ENCODE peak calls at places on chromosome 11, in five cellular contexts. One of them, this sample, is unnamed.
A peak's percentile ranks its signal among the peaks of the same experiment; 100 is the strongest.

GRCh38 chr11:123404626-123405025 is 25.4 kb upstream of the GRAMD1B start:
- DNase-seq in OCI-LY7: no peak
- DNase-seq in A172: no peak
- DNase-seq in activated CD4-positive, CD25-positive, alpha-beta regulatory T cell treated with anti-CD3 and anti-CD28 coated beads, Interleukin-2, amount 50 U/mL, for 16 hours: no peak
- DNase-seq in lower lobe of right lung: no peak
- DNase-seq in this sample: no peak

GRCh38 chr11:78564037-78564888 is 10.4 kb downstream of the NARS2 start:
- DNase-seq in lower lobe of right lung: no peak
- DNase-seq in A172: peak; percentile 72
- DNase-seq in OCI-LY7: peak; percentile 73
- DNase-seq in activated CD4-positive, CD25-positive, alpha-beta regulatory T cell treated with anti-CD3 and anti-CD28 coated beads, Interleukin-2, amount 50 U/mL, for 16 hours: peak; percentile 14
- DNase-seq in this sample: peak; percentile 73

GRCh38 chr11:45216901-45217300 is 69.2 kb downstream of the SYT13 start:
- DNase-seq in lower lobe of right lung: no peak
- DNase-seq in A172: no peak
- DNase-seq in activated CD4-positive, CD25-positive, alpha-beta regulatory T cell treated with anti-CD3 and anti-CD28 coated beads, Interleukin-2, amount 50 U/mL, for 16 hours: no peak
- DNase-seq in OCI-LY7: no peak
- DNase-seq in this sample: no peak

GRCh38 chr11:10293423-10294288 is at the start of gene SBF2:
- DNase-seq in OCI-LY7: peak; percentile 87
- DNase-seq in lower lobe of right lung: peak; percentile 89
- DNase-seq in A172: peak; percentile 93
- DNase-seq in activated CD4-positive, CD25-positive, alpha-beta regulatory T cell treated with anti-CD3 and anti-CD28 coated beads, Interleukin-2, amount 50 U/mL, for 16 hours: peak; percentile 41
- DNase-seq in this sample: peak; percentile 97

GRCh38 chr11:18014876-18015275 is 2.0 kb upstream of the SERGEF start:
- DNase-seq in activated CD4-positive, CD25-positive, alpha-beta regulatory T cell treated with anti-CD3 and anti-CD28 coated beads, Interleukin-2, amount 50 U/mL, for 16 hours: no peak
- DNase-seq in lower lobe of right lung: no peak
- DNase-seq in OCI-LY7: no peak
- DNase-seq in A172: no peak
- DNase-seq in this sample: no peak

GRCh38 chr11:114315749-114316368 is 19.7 kb downstream of the NNMT start:
- DNase-seq in OCI-LY7: no peak
- DNase-seq in A172: no peak
- DNase-seq in activated CD4-positive, CD25-positive, alpha-beta regulatory T cell treated with anti-CD3 and anti-CD28 coated beads, Interleukin-2, amount 50 U/mL, for 16 hours: no peak
- DNase-seq in lower lobe of right lung: peak; percentile 54
- DNase-seq in this sample: no peak

GRCh38 chr11:61369372-61370348 is 7.5 kb downstream of the TMEM138 start:
- DNase-seq in activated CD4-positive, CD25-positive, alpha-beta regulatory T cell treated with anti-CD3 and anti-CD28 coated beads, Interleukin-2, amount 50 U/mL, for 16 hours: no peak
- DNase-seq in lower lobe of right lung: no peak
- DNase-seq in A172: no peak
- DNase-seq in OCI-LY7: no peak
- DNase-seq in this sample: no peak

GRCh38 chr11:85809191-85809590 is 1.8 kb downstream of the SYTL2 start:
- DNase-seq in A172: no peak
- DNase-seq in OCI-LY7: peak; percentile 68
- DNase-seq in activated CD4-positive, CD25-positive, alpha-beta regulatory T cell treated with anti-CD3 and anti-CD28 coated beads, Interleukin-2, amount 50 U/mL, for 16 hours: no peak
- DNase-seq in lower lobe of right lung: no peak
- DNase-seq in this sample: no peak

GRCh38 chr11:78216571-78217287 is 28.0 kb downstream of the USP35 start:
- DNase-seq in activated CD4-positive, CD25-positive, alpha-beta regulatory T cell treated with anti-CD3 and anti-CD28 coated beads, Interleukin-2, amount 50 U/mL, for 16 hours: no peak
- DNase-seq in OCI-LY7: no peak
- DNase-seq in A172: peak; percentile 37
- DNase-seq in lower lobe of right lung: no peak
- DNase-seq in this sample: no peak

GRCh38 chr11:105719073-105719846 is 109.4 kb downstream of the GRIA4 start:
- DNase-seq in activated CD4-positive, CD25-positive, alpha-beta regulatory T cell treated with anti-CD3 and anti-CD28 coated beads, Interleukin-2, amount 50 U/mL, for 16 hours: no peak
- DNase-seq in OCI-LY7: no peak
- DNase-seq in lower lobe of right lung: no peak
- DNase-seq in A172: peak; percentile 75
- DNase-seq in this sample: peak; percentile 72

GRCh38 chr11:873723-874122 is 31.1 kb downstream of the TSPAN4 start:
- DNase-seq in A172: no peak
- DNase-seq in lower lobe of right lung: no peak
- DNase-seq in activated CD4-positive, CD25-positive, alpha-beta regulatory T cell treated with anti-CD3 and anti-CD28 coated beads, Interleukin-2, amount 50 U/mL, for 16 hours: no peak
- DNase-seq in OCI-LY7: no peak
- DNase-seq in this sample: no peak

GRCh38 chr11:75334976-75335375 is 16.5 kb downstream of the ARRB1 start:
- DNase-seq in activated CD4-positive, CD25-positive, alpha-beta regulatory T cell treated with anti-CD3 and anti-CD28 coated beads, Interleukin-2, amount 50 U/mL, for 16 hours: no peak
- DNase-seq in OCI-LY7: no peak
- DNase-seq in lower lobe of right lung: no peak
- DNase-seq in A172: no peak
- DNase-seq in this sample: no peak

GRCh38 chr11:45543808-45544422 is 121.5 kb downstream of the CHST1 start:
- DNase-seq in lower lobe of right lung: no peak
- DNase-seq in A172: peak; percentile 7
- DNase-seq in activated CD4-positive, CD25-positive, alpha-beta regulatory T cell treated with anti-CD3 and anti-CD28 coated beads, Interleukin-2, amount 50 U/mL, for 16 hours: no peak
- DNase-seq in OCI-LY7: peak; percentile 2
- DNase-seq in this sample: peak; percentile 16

GRCh38 chr11:2806351-2807058 is 79.1 kb downstream of the CDKN1C start:
- DNase-seq in A172: no peak
- DNase-seq in OCI-LY7: no peak
- DNase-seq in activated CD4-positive, CD25-positive, alpha-beta regulatory T cell treated with anti-CD3 and anti-CD28 coated beads, Interleukin-2, amount 50 U/mL, for 16 hours: no peak
- DNase-seq in lower lobe of right lung: peak; percentile 46
- DNase-seq in this sample: no peak

GRCh38 chr11:134498326-134499139 is 86.5 kb upstream of the B3GAT1 start:
- DNase-seq in activated CD4-positive, CD25-positive, alpha-beta regulatory T cell treated with anti-CD3 and anti-CD28 coated beads, Interleukin-2, amount 50 U/mL, for 16 hours: no peak
- DNase-seq in OCI-LY7: no peak
- DNase-seq in lower lobe of right lung: no peak
- DNase-seq in A172: no peak
- DNase-seq in this sample: no peak

GRCh38 chr11:25734592-25735211 is 597.2 kb upstream of the ANO3 start:
- DNase-seq in OCI-LY7: peak; percentile 17
- DNase-seq in A172: peak; percentile 21
- DNase-seq in lower lobe of right lung: no peak
- DNase-seq in activated CD4-positive, CD25-positive, alpha-beta regulatory T cell treated with anti-CD3 and anti-CD28 coated beads, Interleukin-2, amount 50 U/mL, for 16 hours: no peak
- DNase-seq in this sample: peak; percentile 56

GRCh38 chr11:134074346-134074745 is 5.5 kb downstream of the JAM3 start:
- DNase-seq in A172: peak; percentile 41
- DNase-seq in lower lobe of right lung: no peak
- DNase-seq in activated CD4-positive, CD25-positive, alpha-beta regulatory T cell treated with anti-CD3 and anti-CD28 coated beads, Interleukin-2, amount 50 U/mL, for 16 hours: no peak
- DNase-seq in OCI-LY7: no peak
- DNase-seq in this sample: no peak

This sample was measured in RKO.